ENCODE peak calls at places on chromosomes 5 and 9, in seven cellular contexts. J is RWPE1, N is cardiac fibroblast, M is tibial nerve, U is pancreas, T is cardiac muscle cell, Z is GM13977. W is an unnamed sample.

GRCh38 chr5:125530833-125531610 is 784.6 kb upstream of the ZNF608 start:
- DNase-seq in N (no peak), M (no peak), T (no peak), U (no peak), J (no peak), Z (no peak), W (no peak)

GRCh38 chr5:60293518-60293917 is 400.0 kb upstream of the PDE4D start:
- DNase-seq in M (no peak), U (no peak), N (no peak), T (no peak), J (no peak), Z (no peak), W (no peak)

GRCh38 chr5:17723876-17724275 is 89.6 kb downstream of the TAF11L14 start:
- DNase-seq in T (no peak), Z (no peak), U (no peak), J (no peak), M (no peak), N (no peak), W (no peak)

GRCh38 chr9:36415822-36416515 is 15.9 kb upstream of the RNF38 start:
- DNase-seq in N (no peak), J (no peak), M (no peak), U (no peak), T (peak), Z (no peak), W (no peak)

GRCh38 chr5:19261879-19262278 is 726.1 kb downstream of the CDH18 start:
- DNase-seq in T (no peak), M (no peak), U (no peak), Z (no peak), J (no peak), N (no peak), W (no peak)

GRCh38 chr5:91367374-91367773 is 15.7 kb downstream of the ARRDC3 start:
- DNase-seq in U (no peak), J (no peak), N (no peak), T (no peak), M (no peak), Z (no peak), W (no peak)

GRCh38 chr5:150289551-150290390 is at the start of gene CAMK2A:
- DNase-seq in N (no peak), Z (no peak), J (no peak), U (no peak), M (no peak), T (no peak), W (no peak)

GRCh38 chr9:7242126-7242525 is 484.4 kb downstream of the KDM4C start:
- DNase-seq in U (no peak), Z (no peak), M (no peak), J (no peak), T (no peak), N (no peak), W (no peak)

GRCh38 chr5:13591621-13592020 is 352.9 kb downstream of the DNAH5 start:
- DNase-seq in U (no peak), Z (no peak), J (peak), N (peak), T (no peak), M (no peak), W (no peak)

GRCh38 chr9:75582870-75583269 is 307.6 kb upstream of the PCSK5 start:
- DNase-seq in N (no peak), J (no peak), M (no peak), T (no peak), U (no peak), Z (no peak), W (no peak)

GRCh38 chr5:77454123-77454522 is 38.0 kb downstream of the WDR41 start:
- DNase-seq in U (no peak), N (no peak), M (no peak), Z (no peak), J (no peak), T (no peak), W (no peak)

GRCh38 chr5:98936948-98937715 is 8.3 kb upstream of the CHD1 start:
- DNase-seq in J (no peak), U (no peak), T (no peak), N (no peak), M (no peak), Z (no peak), W (no peak)

GRCh38 chr5:1666812-1667588 is 132.6 kb downstream of the MRPL36 start:
- DNase-seq in T (peak), Z (peak), J (peak), U (peak), N (peak), M (no peak), W (no peak)

GRCh38 chr9:135919318-135919717 is 12.0 kb upstream of the CAMSAP1 start:
- DNase-seq in U (no peak), Z (no peak), T (no peak), N (no peak), M (no peak), J (no peak), W (no peak)

GRCh38 chr5:126883801-126884200 is 106.9 kb downstream of the LMNB1 start:
- DNase-seq in M (no peak), N (peak), U (no peak), Z (no peak), T (no peak), J (no peak), W (no peak)

GRCh38 chr9:91427873-91428272 is 4.2 kb upstream of the NFIL3 start:
- DNase-seq in N (peak), J (peak), T (no peak), M (no peak), Z (no peak), U (no peak), W (no peak)

GRCh38 chr5:9376363-9377117 is 169.3 kb downstream of the SEMA5A start:
- DNase-seq in M (no peak), N (peak), T (no peak), J (no peak), Z (no peak), U (no peak), W (peak)

GRCh38 chr9:109776391-109776790 is 3.6 kb upstream of the PALM2AKAP2 start:
- DNase-seq in M (no peak), U (no peak), T (no peak), Z (no peak), J (no peak), N (no peak), W (no peak)

GRCh38 chr5:1909346-1909985 is 26.7 kb upstream of the IRX4 start:
- DNase-seq in J (no peak), U (no peak), N (no peak), M (no peak), T (no peak), Z (no peak), W (no peak)

GRCh38 chr9:12884736-12885395 is 110.0 kb downstream of the LURAP1L start:
- DNase-seq in N (peak), U (peak), M (no peak), Z (no peak), J (peak), T (peak), W (peak)

GRCh38 chr5:84378961-84379360 is 5.7 kb downstream of the EDIL3 start:
- DNase-seq in T (no peak), N (peak), J (no peak), M (no peak), U (no peak), Z (no peak), W (no peak)

GRCh38 chr5:95959051-95959963 is 2.3 kb downstream of the ELL2 start:
- DNase-seq in N (peak), J (no peak), M (no peak), U (no peak), Z (no peak), T (peak), W (no peak)

GRCh38 chr5:141876628-141877477 is 1.4 kb downstream of the PCDH1 start:
- DNase-seq in U (peak), N (no peak), T (no peak), Z (no peak), M (no peak), J (peak), W (no peak)

GRCh38 chr5:172441262-172441751 is 13.0 kb downstream of the SH3PXD2B start:
- DNase-seq in J (no peak), N (peak), T (no peak), U (peak), Z (no peak), M (no peak), W (no peak)

GRCh38 chr9:129176786-129177442 is 1.1 kb downstream of the IER5L start:
- DNase-seq in T (peak), Z (peak), U (peak), M (no peak), J (peak), N (peak), W (no peak)

GRCh38 chr9:33180526-33181184 is 13.5 kb upstream of the B4GALT1 start:
- DNase-seq in M (no peak), N (peak), Z (no peak), U (no peak), J (no peak), T (no peak), W (no peak)

GRCh38 chr5:26940981-26941380 is 97.4 kb downstream of the CDH9 start:
- DNase-seq in J (peak), T (no peak), U (no peak), Z (no peak), M (no peak), N (no peak), W (no peak)

GRCh38 chr5:175464414-175465233 is 13.7 kb upstream of the SFXN1 start:
- DNase-seq in N (peak), U (peak), Z (no peak), J (peak), T (peak), M (no peak), W (no peak)

GRCh38 chr5:41057231-41057630 is 13.9 kb downstream of the MROH2B start:
- DNase-seq in Z (no peak), U (no peak), M (no peak), J (no peak), T (no peak), N (peak), W (no peak)

GRCh38 chr9:93301911-93302525 is 118.1 kb downstream of the WNK2 start:
- DNase-seq in N (no peak), J (no peak), U (peak), M (no peak), T (no peak), Z (peak), W (no peak)

GRCh38 chr9:9222730-9223129 is 1390.1 kb downstream of the PTPRD start:
- DNase-seq in T (no peak), M (no peak), Z (no peak), N (no peak), J (no peak), U (no peak), W (no peak)

GRCh38 chr5:53256746-53257145 is 147.2 kb upstream of the MOCS2 start:
- DNase-seq in T (no peak), U (no peak), J (peak), Z (no peak), N (peak), M (no peak), W (no peak)

GRCh38 chr5:113197456-113198200 is 221.0 kb downstream of the DCP2 start:
- DNase-seq in M (no peak), N (no peak), U (no peak), J (no peak), T (peak), Z (no peak), W (no peak)

GRCh38 chr9:5435912-5436311 is 1.8 kb downstream of the PLGRKT start:
- DNase-seq in J (no peak), U (no peak), T (no peak), M (no peak), N (no peak), Z (no peak), W (no peak)

GRCh38 chr5:168413062-168413461 is 73.2 kb upstream of the RARS1 start:
- DNase-seq in U (no peak), N (no peak), J (peak), T (no peak), Z (no peak), M (no peak), W (no peak)

GRCh38 chr5:145221416-145221815 is 613.7 kb downstream of the PRELID2 start:
- DNase-seq in U (no peak), J (no peak), N (no peak), T (no peak), M (no peak), Z (no peak), W (no peak)

GRCh38 chr9:112135706-112136105 is 39.4 kb downstream of the SUSD1 start:
- DNase-seq in M (no peak), J (no peak), Z (no peak), U (no peak), N (peak), T (no peak), W (no peak)

GRCh38 chr5:143403607-143404415 is at the start of gene NR3C1:
- DNase-seq in N (peak), J (peak), Z (peak), M (peak), U (peak), T (peak), W (peak)

GRCh38 chr5:143404416-143405062 is 1.1 kb upstream of the NR3C1 start:
- DNase-seq in N (peak), U (peak), Z (peak), J (peak), T (peak), M (peak), W (peak)

GRCh38 chr5:143405747-143406098 is 2.2 kb upstream of the NR3C1 start:
- DNase-seq in U (no peak), J (no peak), N (no peak), T (no peak), M (no peak), Z (no peak), W (no peak)

GRCh38 chr5:143406408-143406807 is 2.9 kb upstream of the NR3C1 start:
- DNase-seq in N (no peak), U (no peak), T (no peak), M (no peak), Z (no peak), J (no peak), W (no peak)

GRCh38 chr5:143405063-143405746 is 1.7 kb upstream of the NR3C1 start:
- DNase-seq in N (peak), M (peak), U (peak), Z (peak), J (peak), T (peak), W (peak)
- TF ChIP-seq CTCF in N (peak), M (no peak), U (no peak), Z (peak), J (peak), T (no peak), W (peak)

DNA sequence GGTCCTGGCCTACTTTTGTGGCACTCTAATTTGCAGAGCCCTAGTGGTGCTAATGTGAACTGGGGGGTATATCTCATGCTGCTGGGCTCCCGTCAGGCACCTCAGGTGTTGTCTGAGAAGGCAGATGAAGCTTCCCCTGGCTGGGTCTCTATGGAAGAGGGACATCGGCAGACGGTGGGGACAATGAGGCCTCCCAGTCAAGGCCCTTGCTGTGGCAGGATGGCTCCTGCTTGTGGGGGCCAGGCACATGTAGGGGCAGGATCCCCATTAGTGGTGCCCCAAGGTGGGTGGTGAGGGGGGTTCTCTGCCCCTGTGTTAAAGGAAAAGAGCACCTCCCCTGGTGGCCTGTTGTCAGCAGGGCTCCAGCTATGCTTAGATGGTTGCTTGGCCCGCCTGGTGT is 192.8 kb upstream of the S1PR3 start:
- DNase-seq in U (no peak), T (no peak), J (no peak), Z (no peak), N (no peak), M (no peak), W (no peak)
- TF ChIP-seq CTCF in U (no peak), T (no peak), J (no peak), Z (no peak), N (no peak), M (no peak), W (no peak)

GRCh38 chr9:137212520-137212919 is 7.0 kb downstream of the NDOR1 start:
- DNase-seq in T (no peak), M (no peak), U (no peak), N (no peak), Z (no peak), J (no peak), W (no peak)

GRCh38 chr9:137215196-137215986 is 6.6 kb downstream of the RNF208 start:
- DNase-seq in N (no peak), J (no peak), U (no peak), T (no peak), M (no peak), Z (no peak), W (no peak)

GRCh38 chr9:137214620-137215019 is 7.4 kb downstream of the RNF208 start:
- DNase-seq in T (no peak), Z (no peak), M (no peak), J (no peak), U (no peak), N (no peak), W (no peak)

GRCh38 chr9:137211532-137211931 is 6.0 kb downstream of the NDOR1 start:
- DNase-seq in J (no peak), T (no peak), Z (no peak), N (no peak), M (no peak), U (no peak), W (no peak)

GRCh38 chr9:137213160-137214060 is 7.9 kb downstream of the NDOR1 start:
- DNase-seq in T (no peak), Z (no peak), U (no peak), N (no peak), J (no peak), M (no peak), W (no peak)
- TF ChIP-seq CTCF in T (no peak), Z (peak), U (no peak), N (no peak), J (no peak), M (no peak), W (no peak)

GRCh38 chr9:29211681-29212589 is 1638.7 kb upstream of the C9orf72 start:
- DNase-seq in N (peak), T (peak), Z (peak), M (no peak), J (peak), U (peak), W (no peak)
- TF ChIP-seq CTCF in N (peak), T (peak), Z (peak), M (peak), J (peak), U (peak), W (peak)

GRCh38 chr9:38263534-38263933 is 129.0 kb upstream of the ALDH1B1 start:
- DNase-seq in T (no peak), N (peak), J (no peak), U (no peak), Z (no peak), M (no peak), W (peak)
- TF ChIP-seq CTCF in T (peak), N (peak), J (no peak), U (no peak), Z (peak), M (no peak), W (peak)

DNA sequence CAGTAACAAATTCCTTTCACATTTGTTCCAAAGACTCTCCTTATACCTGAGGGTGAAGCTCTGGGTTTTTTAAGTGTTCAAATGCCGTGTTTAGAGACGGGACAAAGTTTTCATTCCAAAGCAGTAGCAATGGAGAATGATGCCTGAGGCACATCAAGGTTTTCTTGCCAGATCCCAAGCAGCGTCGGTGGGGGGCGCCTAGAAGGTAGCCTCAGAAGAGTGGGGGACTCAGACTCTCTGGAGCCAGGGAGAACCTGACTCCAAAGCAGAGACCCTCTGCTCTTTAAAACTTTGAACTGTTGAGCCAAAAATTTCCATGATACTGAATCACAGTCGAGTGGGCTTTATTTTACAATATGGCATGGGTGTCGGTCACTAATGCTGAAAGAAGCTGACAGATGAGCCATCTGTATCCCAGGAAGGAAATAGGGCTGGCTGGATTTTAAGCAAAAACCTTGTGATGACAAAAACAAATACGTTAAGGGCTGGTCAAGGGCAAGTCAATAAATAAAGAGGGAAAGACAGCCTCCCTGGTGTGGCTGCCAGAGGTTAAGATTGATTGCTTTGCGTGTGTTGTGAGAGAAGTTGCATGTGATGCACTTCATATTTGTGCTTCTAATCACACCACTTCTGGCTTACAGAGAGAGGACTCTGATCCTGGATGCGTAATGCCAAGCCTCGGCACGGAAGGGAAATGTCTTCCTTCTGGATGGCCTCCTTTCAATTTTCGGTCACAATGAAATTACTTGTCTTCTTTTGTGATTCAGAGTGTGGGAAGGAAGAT is 161.1 kb upstream of the EFNA5 start:
- DNase-seq in T (no peak), N (no peak), U (no peak), M (no peak), Z (no peak), J (no peak), W (peak)
- TF ChIP-seq CTCF in T (no peak), N (no peak), U (no peak), M (no peak), Z (no peak), J (no peak), W (no peak)

GRCh38 chr5:14871084-14871572 is 450 bp downstream of the ANKH start:
- DNase-seq in N (no peak), T (no peak), M (no peak), J (no peak), Z (peak), U (peak), W (no peak)

GRCh38 chr5:14873093-14873492 is 1.5 kb upstream of the ANKH start:
- DNase-seq in N (no peak), J (no peak), T (no peak), M (no peak), Z (no peak), U (no peak), W (no peak)

GRCh38 chr5:14873790-14874189 is 2.2 kb upstream of the ANKH start:
- DNase-seq in M (no peak), Z (no peak), J (no peak), T (no peak), N (no peak), U (no peak), W (no peak)

GRCh38 chr5:14871573-14872069 is at the start of gene ANKH:
- DNase-seq in Z (peak), N (peak), M (peak), J (peak), T (peak), U (peak), W (peak)

DNA sequence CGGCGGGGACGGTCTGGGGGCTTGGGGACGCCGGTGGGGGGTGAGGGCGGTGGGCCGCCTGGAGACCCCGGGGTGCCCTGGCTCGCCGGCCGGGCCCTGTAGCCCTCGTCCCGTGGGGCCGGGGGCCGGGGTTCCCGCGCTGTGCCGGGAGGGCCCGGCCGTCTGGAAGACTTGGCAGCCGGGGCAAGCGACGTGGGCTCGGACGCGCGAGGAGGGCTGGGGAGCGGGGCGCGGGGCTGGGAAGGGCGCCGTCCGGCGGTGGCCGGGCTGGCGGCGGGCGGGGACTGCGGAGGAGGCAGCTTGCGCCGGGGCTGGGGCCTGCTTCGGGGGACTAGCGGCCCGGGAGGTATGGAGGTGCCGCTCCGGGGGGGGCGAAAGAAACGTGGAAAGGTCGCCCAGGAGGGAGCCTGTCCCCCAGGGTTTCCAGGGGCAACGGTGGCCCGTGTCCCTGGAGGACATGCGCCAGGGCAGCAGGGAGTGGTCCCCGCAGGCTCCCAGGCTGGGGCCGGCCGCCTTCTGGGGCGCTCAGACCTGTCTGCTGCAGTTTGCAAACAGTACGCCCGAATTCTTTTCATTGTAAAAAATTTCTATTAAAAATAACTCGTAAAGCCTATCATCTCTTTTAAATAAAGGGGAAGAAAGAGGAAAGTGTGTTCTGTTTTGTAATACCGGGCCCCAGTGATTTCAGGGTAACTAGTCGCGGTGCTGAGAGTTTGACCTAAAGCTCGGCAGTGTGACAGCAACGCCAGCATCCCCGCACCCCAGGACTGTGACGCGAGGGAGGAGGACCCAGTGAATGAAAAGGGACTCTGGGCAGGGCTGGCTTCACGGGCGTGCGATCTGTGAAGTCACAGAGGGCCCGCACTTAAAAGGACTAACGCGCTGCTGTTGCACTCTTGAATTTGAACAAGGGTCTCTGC is 752 bp upstream of the ANKH start:
- DNase-seq in J (no peak), N (peak), Z (peak), U (peak), T (peak), M (peak), W (no peak)
- TF ChIP-seq CTCF in J (peak), N (peak), Z (peak), U (no peak), T (peak), M (no peak), W (peak)